ENCODE peak calls at places on chromosomes 6 and 20, in nine cellular contexts. R, M, Z, H, L, A, E, S and T are unnamed samples.

GRCh38 chr6:35967059-35967769 is 46.3 kb upstream of the SRPK1 start:
- DNase-seq in E (peak), R (no peak), Z (no peak), A (no peak), L (no peak), S (no peak), H (no peak), M (no peak), T (no peak)

GRCh38 chr20:58389324-58389967 is 417 bp downstream of the VAPB start:
- DNase-seq in Z (peak), E (no peak), H (no peak), M (no peak), L (no peak), S (peak), A (no peak), R (peak), T (peak)

GRCh38 chr6:45076217-45076616 is 251.9 kb upstream of the RUNX2 start:
- DNase-seq in Z (no peak), S (no peak), E (no peak), M (no peak), R (no peak), H (no peak), A (no peak), L (no peak), T (peak)

GRCh38 chr6:148720371-148720770 is 26.5 kb upstream of the UST start:
- DNase-seq in Z (no peak), L (no peak), A (no peak), S (no peak), M (no peak), E (no peak), R (no peak), H (no peak), T (no peak)

GRCh38 chr20:7841967-7842301 is 98.3 kb downstream of the HAO1 start:
- DNase-seq in L (no peak), A (peak), S (no peak), E (no peak), R (no peak), M (no peak), H (no peak), Z (no peak), T (peak)

GRCh38 chr6:2792330-2792729 is 27.1 kb downstream of the WRNIP1 start:
- DNase-seq in A (no peak), R (no peak), M (no peak), L (no peak), H (no peak), Z (no peak), S (no peak), E (no peak), T (no peak)

GRCh38 chr6:105484238-105485161 is 81.6 kb upstream of the PREP start:
- DNase-seq in L (no peak), R (peak), S (peak), H (no peak), E (peak), M (no peak), Z (no peak), A (peak), T (peak)

GRCh38 chr6:47303861-47304260 is 5.8 kb downstream of the TNFRSF21 start:
- DNase-seq in A (no peak), E (no peak), H (no peak), Z (no peak), R (no peak), L (no peak), M (no peak), S (no peak), T (no peak)

GRCh38 chr6:166007349-166008263 is 160.0 kb downstream of the TBXT start:
- DNase-seq in L (no peak), E (no peak), R (no peak), M (no peak), A (no peak), S (no peak), Z (no peak), H (no peak), T (peak)

GRCh38 chr20:32911355-32911754 is 52.6 kb downstream of the EFCAB8 start:
- DNase-seq in E (no peak), Z (no peak), S (no peak), L (no peak), A (no peak), H (no peak), R (no peak), M (no peak), T (no peak)

GRCh38 chr6:25017932-25018581 is 82.3 kb upstream of the RIPOR2 start:
- DNase-seq in S (peak), Z (peak), H (peak), A (no peak), R (peak), L (peak), E (no peak), M (peak), T (peak)

GRCh38 chr20:46341374-46342044 is 33.2 kb upstream of the CDH22 start:
- DNase-seq in E (no peak), Z (no peak), H (no peak), A (no peak), R (no peak), L (no peak), S (no peak), M (no peak), T (no peak)

GRCh38 chr6:109121411-109121810 is 26.1 kb downstream of the CEP57L1 start:
- DNase-seq in R (no peak), M (no peak), E (no peak), L (no peak), S (no peak), H (no peak), Z (no peak), A (no peak), T (peak)

GRCh38 chr6:6592836-6593235 is 4.3 kb downstream of the LY86 start:
- DNase-seq in E (no peak), R (no peak), Z (no peak), S (no peak), A (no peak), H (no peak), L (no peak), M (no peak), T (no peak)

GRCh38 chr6:30244560-30244959 is 31.4 kb upstream of the TRIM26 start:
- DNase-seq in M (no peak), Z (no peak), S (no peak), H (no peak), R (no peak), L (no peak), A (no peak), E (no peak), T (no peak)

GRCh38 chr6:106620931-106621672 is 8.2 kb downstream of the RTN4IP1 start:
- DNase-seq in A (peak), R (no peak), S (no peak), E (no peak), L (no peak), Z (no peak), H (no peak), M (no peak), T (peak)

GRCh38 chr6:144264270-144265060 is 20.7 kb upstream of the UTRN start:
- DNase-seq in E (no peak), R (no peak), Z (peak), L (no peak), M (no peak), S (no peak), H (no peak), A (peak), T (peak)

GRCh38 chr6:156687875-156688549 is 89.2 kb upstream of the ARID1B start:
- DNase-seq in M (no peak), L (no peak), R (peak), S (no peak), A (no peak), H (no peak), Z (peak), E (peak), T (peak)

GRCh38 chr20:62595491-62595890 is 46.8 kb upstream of the SLCO4A1 start:
- DNase-seq in R (no peak), A (peak), M (no peak), L (no peak), E (no peak), S (no peak), H (no peak), Z (no peak), T (no peak)

GRCh38 chr6:169923468-169924464 is 172.3 kb downstream of the ERMARD start:
- DNase-seq in A (no peak), S (no peak), M (no peak), E (no peak), Z (no peak), L (no peak), R (no peak), H (no peak), T (no peak)

GRCh38 chr6:113684382-113684901 is 172.7 kb upstream of the MARCKS start:
- DNase-seq in E (no peak), H (no peak), L (no peak), R (no peak), S (no peak), M (no peak), Z (no peak), A (no peak), T (no peak)

GRCh38 chr6:141548969-141549368 is 583.8 kb upstream of the GJE1 start:
- DNase-seq in M (no peak), L (no peak), R (no peak), H (no peak), S (no peak), Z (no peak), E (no peak), A (no peak), T (peak)

GRCh38 chr6:93550551-93551276 is 131.4 kb upstream of the EPHA7 start:
- DNase-seq in H (no peak), A (no peak), E (no peak), M (no peak), R (no peak), Z (no peak), S (no peak), L (no peak), T (no peak)

GRCh38 chr6:137001287-137001976 is 43.3 kb downstream of the IL20RA start:
- DNase-seq in H (no peak), S (no peak), M (no peak), E (no peak), Z (no peak), L (no peak), R (no peak), A (peak), T (no peak)

GRCh38 chr6:150547511-150548222 is 52.0 kb upstream of the PLEKHG1 start:
- DNase-seq in L (no peak), S (no peak), E (no peak), Z (no peak), R (no peak), M (no peak), H (no peak), A (no peak), T (no peak)

GRCh38 chr20:44720617-44720993 is 5.4 kb downstream of the CCN5 start:
- DNase-seq in E (no peak), L (no peak), A (peak), M (no peak), R (no peak), Z (no peak), S (no peak), H (no peak), T (peak)

GRCh38 chr20:57601211-57601570 is 19.0 kb downstream of the ZBP1 start:
- DNase-seq in E (no peak), A (no peak), R (no peak), H (no peak), M (no peak), L (no peak), Z (no peak), S (no peak), T (no peak)

GRCh38 chr20:6560978-6561377 is 206.5 kb upstream of the BMP2 start:
- DNase-seq in R (no peak), L (no peak), A (no peak), S (no peak), H (no peak), M (no peak), E (no peak), Z (no peak), T (no peak)

GRCh38 chr6:137738197-137738596 is 128.9 kb upstream of the TNFAIP3 start:
- DNase-seq in S (no peak), E (no peak), A (peak), H (no peak), M (no peak), Z (no peak), R (no peak), L (no peak), T (peak)

GRCh38 chr20:36496707-36497669 is 44.3 kb upstream of the MYL9 start:
- DNase-seq in M (no peak), H (no peak), R (no peak), S (no peak), A (no peak), L (no peak), E (no peak), Z (no peak), T (no peak)

GRCh38 chr6:138580801-138581200 is 81.5 kb upstream of the NHSL1 start:
- DNase-seq in Z (no peak), R (no peak), E (no peak), M (no peak), H (no peak), A (no peak), S (no peak), L (no peak), T (no peak)

GRCh38 chr6:124260337-124260736 is 456.7 kb downstream of the NKAIN2 start:
- DNase-seq in M (no peak), Z (no peak), R (no peak), E (no peak), A (no peak), H (no peak), S (no peak), L (no peak), T (no peak)

GRCh38 chr6:83378621-83379388 is 52.0 kb downstream of the ME1 start:
- DNase-seq in H (no peak), A (peak), S (no peak), E (no peak), Z (no peak), R (no peak), M (no peak), L (no peak), T (peak)

GRCh38 chr6:42194056-42194455 is 700 bp downstream of the GUCA1B start:
- DNase-seq in S (no peak), A (no peak), M (no peak), E (no peak), H (no peak), R (no peak), Z (no peak), L (no peak), T (no peak)

GRCh38 chr6:32192608-32193039 is at the start of gene GPSM3:
- DNase-seq in E (no peak), M (peak), A (peak), H (peak), S (peak), R (peak), L (no peak), Z (peak), T (no peak)

GRCh38 chr6:156407334-156407733 is 369.8 kb upstream of the ARID1B start:
- DNase-seq in Z (no peak), S (no peak), R (no peak), A (no peak), H (no peak), E (no peak), M (no peak), L (no peak), T (no peak)

GRCh38 chr6:56017198-56017597 is 141.8 kb upstream of the BMP5 start:
- DNase-seq in L (no peak), M (no peak), H (no peak), S (no peak), E (no peak), Z (no peak), A (no peak), R (no peak), T (no peak)

GRCh38 chr6:151154418-151154817 is 85.3 kb upstream of the AKAP12 start:
- DNase-seq in L (no peak), M (no peak), R (no peak), E (no peak), H (no peak), S (no peak), A (peak), Z (no peak), T (no peak)